ENCODE peak calls at places on chromosome 11, in nine cellular contexts. One of them, this sample, is unnamed.

GRCh38 chr11:123628936-123629683 is 25.3 kb downstream of the SCN3B start:
- DNase-seq in GOT3: no peak
- DNase-seq in NCI-H460: no peak
- DNase-seq in NCI-H748 treated with DMSO at 0.1 percent for 48 hours: no peak
- DNase-seq in HFF-Myc: no peak
- DNase-seq in SW 1271: no peak
- DNase-seq in stromal cell of bone marrow: peak
- DNase-seq in iPS-NIHi11: no peak
- DNase-seq in anterior cingulate cortex: peak
- DNase-seq in this sample: no peak

GRCh38 chr11:34605481-34606325 is 15.2 kb upstream of the EHF start:
- DNase-seq in NCI-H460: no peak
- DNase-seq in NCI-H748 treated with DMSO at 0.1 percent for 48 hours: no peak
- DNase-seq in HFF-Myc: no peak
- DNase-seq in SW 1271: no peak
- DNase-seq in GOT3: no peak
- DNase-seq in anterior cingulate cortex: no peak
- DNase-seq in stromal cell of bone marrow: no peak
- DNase-seq in iPS-NIHi11: no peak
- DNase-seq in this sample: no peak

GRCh38 chr11:105135873-105136272 is 3.7 kb downstream of the CARD18 start:
- DNase-seq in NCI-H748 treated with DMSO at 0.1 percent for 48 hours: no peak
- DNase-seq in stromal cell of bone marrow: no peak
- DNase-seq in SW 1271: no peak
- DNase-seq in NCI-H460: no peak
- DNase-seq in anterior cingulate cortex: no peak
- DNase-seq in iPS-NIHi11: no peak
- DNase-seq in GOT3: no peak
- DNase-seq in HFF-Myc: no peak
- DNase-seq in this sample: no peak

GRCh38 chr11:35144103-35144741 is 5.3 kb downstream of the CD44 start:
- DNase-seq in anterior cingulate cortex: no peak
- DNase-seq in stromal cell of bone marrow: no peak
- DNase-seq in iPS-NIHi11: no peak
- DNase-seq in NCI-H748 treated with DMSO at 0.1 percent for 48 hours: no peak
- DNase-seq in NCI-H460: no peak
- DNase-seq in GOT3: no peak
- DNase-seq in SW 1271: peak
- DNase-seq in HFF-Myc: peak
- DNase-seq in this sample: no peak

GRCh38 chr11:61507012-61507768 is 1.4 kb upstream of the LRRC10B start:
- DNase-seq in GOT3: no peak
- DNase-seq in SW 1271: no peak
- DNase-seq in NCI-H748 treated with DMSO at 0.1 percent for 48 hours: no peak
- DNase-seq in HFF-Myc: no peak
- DNase-seq in iPS-NIHi11: no peak
- DNase-seq in anterior cingulate cortex: no peak
- DNase-seq in NCI-H460: no peak
- DNase-seq in stromal cell of bone marrow: no peak
- DNase-seq in this sample: no peak

GRCh38 chr11:128569291-128569690 is 18.1 kb downstream of the ETS1 start:
- DNase-seq in NCI-H460: no peak
- DNase-seq in GOT3: no peak
- DNase-seq in iPS-NIHi11: no peak
- DNase-seq in SW 1271: no peak
- DNase-seq in HFF-Myc: no peak
- DNase-seq in stromal cell of bone marrow: no peak
- DNase-seq in NCI-H748 treated with DMSO at 0.1 percent for 48 hours: no peak
- DNase-seq in anterior cingulate cortex: no peak
- DNase-seq in this sample: no peak

GRCh38 chr11:20020198-20020597 is 140.1 kb downstream of the DBX1 start:
- DNase-seq in SW 1271: no peak
- DNase-seq in HFF-Myc: no peak
- DNase-seq in iPS-NIHi11: no peak
- DNase-seq in anterior cingulate cortex: no peak
- DNase-seq in NCI-H460: no peak
- DNase-seq in NCI-H748 treated with DMSO at 0.1 percent for 48 hours: no peak
- DNase-seq in stromal cell of bone marrow: no peak
- DNase-seq in GOT3: no peak
- DNase-seq in this sample: no peak

GRCh38 chr11:95917188-95918036 is 6.5 kb downstream of the MTMR2 start:
- DNase-seq in NCI-H460: no peak
- DNase-seq in SW 1271: no peak
- DNase-seq in anterior cingulate cortex: no peak
- DNase-seq in NCI-H748 treated with DMSO at 0.1 percent for 48 hours: peak
- DNase-seq in stromal cell of bone marrow: no peak
- DNase-seq in HFF-Myc: no peak
- DNase-seq in GOT3: no peak
- DNase-seq in iPS-NIHi11: no peak
- DNase-seq in this sample: peak

GRCh38 chr11:11171285-11171684 is 181.8 kb downstream of the CSNK2A3 start:
- DNase-seq in GOT3: no peak
- DNase-seq in HFF-Myc: no peak
- DNase-seq in anterior cingulate cortex: no peak
- DNase-seq in NCI-H748 treated with DMSO at 0.1 percent for 48 hours: no peak
- DNase-seq in SW 1271: no peak
- DNase-seq in iPS-NIHi11: no peak
- DNase-seq in NCI-H460: no peak
- DNase-seq in stromal cell of bone marrow: no peak
- DNase-seq in this sample: no peak